ENCODE peak calls at places on chromosomes 16 and 17, in six cellular contexts. S is activated CD8-positive, alpha-beta T cell treated with anti-CD3 and anti-CD28 coated beads, Interleukin-2, amount 10 ng/mL, durations not matched to agents 7 days and 5 days; B is iPS DF 6.9; Z is CD4-positive, alpha-beta memory T cell; T is left kidney; K is nephron progenitor cell. P is an unnamed sample.
A peak's percentile ranks its signal among the peaks of the same experiment; 100 is the strongest.

GRCh38 chr17:36461330-36462110 is 25.0 kb upstream of the ZNHIT3 start:
- DNase-seq in K (no peak), B (no peak), T (no peak), S (no peak), Z (no peak), P (no peak)

GRCh38 chr16:75943705-75944514 is 217.6 kb upstream of the CPHXL start:
- DNase-seq in B (no peak), S (no peak), T (peak; percentile 32), K (no peak), Z (no peak), P (no peak)

GRCh38 chr17:27256225-27257030 is 37.5 kb upstream of the WSB1 start:
- DNase-seq in T (no peak), K (no peak), S (no peak), B (no peak), Z (no peak), P (no peak)

GRCh38 chr17:62822080-62822904 is 14.2 kb upstream of the MARCHF10 start:
- DNase-seq in Z (no peak), T (no peak), B (no peak), K (no peak), S (no peak), P (no peak)

GRCh38 chr17:18156171-18156975 is 27.3 kb upstream of the ALKBH5 start:
- DNase-seq in K (no peak), Z (no peak), T (no peak), B (no peak), S (no peak), P (no peak)

GRCh38 chr17:66786101-66786500 is 48.8 kb upstream of the CACNG5 start:
- DNase-seq in T (peak; percentile 42), K (no peak), B (no peak), Z (no peak), S (no peak), P (no peak)

GRCh38 chr16:79316004-79316458 is 284.5 kb downstream of the MAF start:
- DNase-seq in T (no peak), B (no peak), K (no peak), S (peak; percentile 20), Z (no peak), P (no peak)

GRCh38 chr17:72294487-72294893 is 173.7 kb downstream of the SOX9 start:
- DNase-seq in S (no peak), Z (no peak), B (no peak), K (no peak), T (no peak), P (no peak)

GRCh38 chr16:16167927-16168326 is 55.4 kb downstream of the ABCC6 start:
- DNase-seq in Z (no peak), B (no peak), K (no peak), T (no peak), S (no peak), P (no peak)

GRCh38 chr16:48014349-48015135 is 141.3 kb downstream of the ABCC12 start:
- DNase-seq in K (peak; percentile 10), B (no peak), Z (no peak), S (no peak), T (peak; percentile 48), P (no peak)

GRCh38 chr17:64781394-64781793 is 119.3 kb upstream of the SMURF2 start:
- DNase-seq in Z (peak; percentile 50), S (peak; percentile 73), B (no peak), K (peak; percentile 52), T (peak; percentile 58), P (no peak)

GRCh38 chr17:51035436-51035835 is 85.2 kb downstream of the SPAG9 start:
- DNase-seq in B (no peak), T (peak; percentile 37), Z (no peak), S (no peak), K (no peak), P (no peak)

GRCh38 chr17:17467720-17468119 is 9.1 kb upstream of the MED9 start:
- DNase-seq in T (no peak), B (no peak), S (no peak), K (no peak), Z (no peak), P (no peak)

GRCh38 chr16:28237754-28238357 is 26.1 kb upstream of the XPO6 start:
- DNase-seq in K (no peak), B (no peak), Z (no peak), S (peak; percentile 28), T (no peak), P (no peak)

GRCh38 chr17:17024778-17025300 is 17.4 kb upstream of the MPRIP start:
- DNase-seq in B (no peak), Z (no peak), K (no peak), S (no peak), T (no peak), P (no peak)

GRCh38 chr17:67647482-67647881 is 70.3 kb upstream of the NOL11 start:
- DNase-seq in K (peak; percentile 16), S (no peak), B (no peak), T (peak; percentile 92), Z (no peak), P (no peak)

GRCh38 chr16:56967733-56968132 is 6.0 kb downstream of the CETP start:
- DNase-seq in S (no peak), T (no peak), Z (no peak), K (no peak), B (no peak), P (no peak)

GRCh38 chr16:73147958-73148357 is 100.0 kb upstream of the ZFHX3 start:
- DNase-seq in B (no peak), K (no peak), Z (no peak), T (no peak), S (no peak), P (no peak)

GRCh38 chr17:37239690-37240344 is 136.0 kb upstream of the C17orf78 start:
- DNase-seq in K (no peak), T (peak; percentile 50), B (no peak), S (peak; percentile 23), Z (peak; percentile 6), P (no peak)

GRCh38 chr17:20010099-20010863 is 1.1 kb downstream of the SPECC1 start:
- DNase-seq in B (no peak), K (no peak), T (peak; percentile 71), S (no peak), Z (peak; percentile 17), P (no peak)

GRCh38 chr17:13635951-13636350 is 34.2 kb upstream of the HS3ST3A1 start:
- DNase-seq in Z (no peak), T (no peak), S (no peak), K (no peak), B (no peak), P (no peak)

GRCh38 chr17:19343671-19344151 is 18.8 kb downstream of the B9D1 start:
- DNase-seq in K (no peak), S (no peak), T (no peak), B (no peak), Z (no peak), P (peak; percentile 33)

GRCh38 chr16:82070656-82071369 is 35.8 kb downstream of the HSD17B2 start:
- DNase-seq in K (no peak), Z (no peak), B (no peak), T (no peak), S (no peak), P (peak; percentile 30)

GRCh38 chr16:50229149-50229726 is 37.1 kb upstream of the ADCY7 start:
- DNase-seq in T (no peak), K (no peak), S (no peak), B (no peak), Z (no peak), P (no peak)

GRCh38 chr17:49687878-49688491 is 10.1 kb upstream of the SPOP start:
- DNase-seq in K (no peak), B (no peak), Z (peak; percentile 54), T (peak; percentile 36), S (peak; percentile 46), P (peak; percentile 57)

GRCh38 chr17:37200497-37200896 is 175.3 kb upstream of the C17orf78 start:
- DNase-seq in B (no peak), Z (no peak), T (no peak), S (no peak), K (no peak), P (no peak)

GRCh38 chr16:81127051-81127450 is 30.9 kb upstream of the GCSH start:
- DNase-seq in S (no peak), T (no peak), B (no peak), K (no peak), Z (no peak), P (no peak)

GRCh38 chr17:67999291-67999911 is 3.1 kb upstream of the C17orf58 start:
- DNase-seq in T (no peak), K (no peak), B (no peak), Z (no peak), S (no peak), P (no peak)

GRCh38 chr16:79677799-79678525 is 77.4 kb upstream of the MAF start:
- DNase-seq in S (no peak), T (no peak), Z (no peak), K (no peak), B (no peak), P (peak; percentile 63)

GRCh38 chr16:80231888-80232287 is 308.9 kb upstream of the DYNLRB2 start:
- DNase-seq in B (no peak), S (no peak), Z (no peak), K (no peak), T (no peak), P (peak; percentile 84)

GRCh38 chr16:86565181-86565631 is 1.4 kb upstream of the FOXC2 start:
- DNase-seq in T (peak; percentile 54), S (no peak), B (no peak), Z (no peak), K (peak; percentile 32), P (no peak)

GRCh38 chr16:84652565-84652964 is 4.3 kb downstream of the KLHL36 start:
- DNase-seq in S (peak; percentile 79), B (no peak), K (no peak), T (no peak), Z (peak; percentile 70), P (no peak)

GRCh38 chr16:83781-84615 is 6.0 kb downstream of the MPG start:
- DNase-seq in K (no peak), T (no peak), S (peak; percentile 62), Z (no peak), B (no peak), P (no peak)

GRCh38 chr17:31778538-31778937 is 80.5 kb downstream of the COPRS start:
- DNase-seq in T (no peak), B (no peak), S (no peak), Z (no peak), K (no peak), P (no peak)

GRCh38 chr17:76530489-76530814 is 7.1 kb downstream of the CYGB start:
- DNase-seq in B (no peak), S (no peak), Z (no peak), K (no peak), T (no peak), P (no peak)

GRCh38 chr17:71922439-71922838 is 198.4 kb upstream of the SOX9 start:
- DNase-seq in Z (no peak), S (no peak), B (no peak), K (no peak), T (peak; percentile 26), P (no peak)

GRCh38 chr16:54928016-54928356 is 2.7 kb upstream of the IRX5 start:
- DNase-seq in B (no peak), Z (peak; percentile 28), S (no peak), T (peak; percentile 52), K (no peak), P (peak; percentile 64)